ENCODE peak calls at places on chromosomes 16 and 17, in four cellular contexts. T is WTC11, H is K562, L is HepG2. R is an unnamed sample.
A peak's percentile ranks its signal among the peaks of the same experiment; 100 is the strongest.

GRCh38 chr16:27303256-27304100 is 10.3 kb upstream of the IL4R start:
- DNase-seq in T (no peak), H (no peak), L (no peak), R (no peak)

GRCh38 chr16:10013364-10013763 is 168.9 kb downstream of the GRIN2A start:
- DNase-seq in T (no peak), H (no peak), L (no peak), R (no peak)

GRCh38 chr17:65584604-65585521 is 23.4 kb upstream of the AXIN2 start:
- DNase-seq in T (no peak), H (no peak), L (peak; percentile 88), R (no peak)

GRCh38 chr17:77356690-77357201 is 216.0 kb downstream of the SEC14L1 start:
- DNase-seq in T (no peak), H (no peak), L (no peak), R (peak; percentile 51)

GRCh38 chr16:2061023-2061422 is 13.2 kb downstream of the TSC2 start:
- DNase-seq in T (no peak), H (no peak), L (no peak), R (no peak)

GRCh38 chr16:53224932-53225533 is 170.2 kb downstream of the CHD9 start:
- DNase-seq in T (no peak), H (peak; percentile 12), L (no peak), R (no peak)

GRCh38 chr17:81096741-81097133 is 61.8 kb downstream of the BAIAP2 start:
- DNase-seq in T (no peak), H (no peak), L (no peak), R (no peak)

GRCh38 chr16:65042966-65043365 is 78.9 kb downstream of the CDH11 start:
- DNase-seq in T (no peak), H (no peak), L (no peak), R (no peak)

GRCh38 chr16:53781023-53781605 is 77.2 kb downstream of the FTO start:
- DNase-seq in T (no peak), H (no peak), L (peak; percentile 68), R (peak; percentile 45)

DNA sequence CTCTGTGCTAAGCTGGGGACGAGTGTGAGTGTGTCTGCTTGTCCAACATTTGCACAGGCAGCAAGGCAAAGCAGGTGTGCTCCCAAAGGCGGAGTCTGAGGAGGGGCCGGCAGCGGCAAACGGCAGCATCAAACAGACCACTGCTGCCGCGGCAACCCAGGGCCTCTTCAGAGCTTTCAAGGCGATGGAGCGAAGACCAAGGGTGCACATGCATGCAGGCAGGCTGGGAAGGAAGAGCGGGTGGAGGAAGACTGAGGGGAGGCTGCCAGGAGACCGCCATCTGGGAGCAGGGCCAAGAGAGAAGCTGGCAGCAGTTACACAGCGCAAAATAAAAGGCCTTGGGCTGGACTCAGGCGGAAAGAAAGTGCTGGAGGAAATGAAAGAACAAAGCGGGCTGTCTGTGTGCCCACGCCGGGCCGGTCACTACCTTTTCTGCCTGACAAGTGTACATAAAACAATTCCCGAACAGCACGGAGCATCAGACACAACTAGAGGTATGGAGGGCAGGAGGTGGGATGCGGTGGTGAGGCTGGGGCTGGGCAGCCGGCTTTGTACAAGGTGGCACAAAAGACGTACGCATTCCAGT is 8.5 kb downstream of the TIMM22 start:
- DNase-seq in T (no peak), H (no peak), L (no peak), R (no peak)
- TF ChIP-seq NR3C1 in T (no peak), H (no peak), L (no peak), R (no peak)

GRCh38 chr16:24731722-24732419 is 2.4 kb downstream of the TNRC6A start:
- DNase-seq in T (no peak), H (no peak), L (peak; percentile 83), R (no peak)
- TF ChIP-seq MAX in T (no peak), H (no peak), L (peak; percentile 63), R (no peak)

GRCh38 chr16:69039333-69039941 is 66.0 kb upstream of the HAS3 start:
- DNase-seq in T (no peak), H (no peak), L (peak; percentile 72), R (no peak)
- TF ChIP-seq NR3C1 in T (no peak), H (no peak), L (no peak), R (no peak)

DNA sequence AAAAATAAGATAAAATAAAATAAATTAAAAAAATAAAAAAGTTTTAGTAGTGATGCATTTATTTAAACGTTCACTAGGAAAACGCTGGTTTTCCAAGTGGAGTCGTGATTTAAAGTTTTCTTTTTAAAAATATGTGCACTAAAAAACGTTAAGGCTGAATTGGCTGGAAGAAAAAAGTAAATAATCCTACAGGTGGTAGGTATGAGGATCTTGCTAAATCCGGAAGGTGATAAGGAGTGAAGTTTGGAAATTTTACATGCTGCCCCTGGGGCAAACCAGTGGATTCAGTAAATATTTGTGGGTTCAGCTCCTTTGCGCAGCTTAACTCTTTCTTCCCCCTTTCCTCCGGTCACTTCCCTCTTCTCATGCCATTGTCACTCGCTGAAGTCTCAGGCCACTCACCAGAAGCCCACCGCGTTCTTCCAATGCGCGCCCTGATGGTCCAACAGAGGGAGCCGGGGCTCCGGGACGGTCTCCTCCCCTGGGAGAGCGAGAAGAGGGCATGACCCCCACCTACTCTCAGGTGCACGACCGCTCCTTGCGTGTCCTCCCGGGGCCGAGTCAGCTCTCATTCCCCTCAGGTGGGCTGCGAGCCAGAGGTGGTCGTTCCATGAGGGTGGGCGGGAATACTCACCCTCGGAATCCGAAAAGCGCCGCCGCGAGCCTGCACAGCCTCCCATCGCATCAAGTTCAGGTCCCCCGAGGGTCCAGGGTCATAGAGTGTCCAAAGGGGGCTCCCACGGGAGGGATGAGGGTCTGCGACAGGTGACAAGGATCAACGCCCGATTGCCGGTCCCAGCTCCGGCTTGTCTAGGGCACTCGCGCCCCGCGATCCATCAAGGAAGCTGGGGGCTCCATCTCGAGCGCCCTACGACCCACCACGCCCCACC is 549 bp downstream of the CLN3 start:
- DNase-seq in T (peak; percentile 60), H (peak; percentile 74), L (peak; percentile 49), R (no peak)
- TF ChIP-seq MAX in T (no peak), H (no peak), L (no peak), R (no peak)

DNA sequence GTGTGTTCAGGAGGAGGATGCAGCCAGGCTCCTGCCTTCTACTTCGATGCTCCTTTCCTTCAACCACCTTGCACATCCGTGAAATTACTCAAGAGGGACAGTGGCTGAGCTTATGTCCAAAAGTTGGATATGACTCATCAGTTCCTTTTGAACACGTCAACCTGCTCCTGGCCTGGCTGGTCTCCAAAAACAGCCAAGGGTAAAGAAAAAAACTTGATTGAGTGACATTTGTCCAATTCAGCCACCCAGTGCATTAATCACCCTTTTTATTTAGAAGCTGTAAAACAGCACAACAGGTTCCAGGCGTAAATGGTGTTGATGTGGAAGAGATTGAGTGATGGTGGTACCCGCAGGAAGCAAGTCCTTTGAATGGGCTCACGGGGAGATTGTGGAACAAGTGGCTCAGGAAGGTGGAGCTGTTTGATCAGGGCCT is 173.5 kb upstream of the CACNG5 start:
- DNase-seq in T (no peak), H (peak; percentile 18), L (no peak), R (peak; percentile 77)
- TF ChIP-seq NR3C1 in T (no peak), H (no peak), L (no peak), R (no peak)

DNA sequence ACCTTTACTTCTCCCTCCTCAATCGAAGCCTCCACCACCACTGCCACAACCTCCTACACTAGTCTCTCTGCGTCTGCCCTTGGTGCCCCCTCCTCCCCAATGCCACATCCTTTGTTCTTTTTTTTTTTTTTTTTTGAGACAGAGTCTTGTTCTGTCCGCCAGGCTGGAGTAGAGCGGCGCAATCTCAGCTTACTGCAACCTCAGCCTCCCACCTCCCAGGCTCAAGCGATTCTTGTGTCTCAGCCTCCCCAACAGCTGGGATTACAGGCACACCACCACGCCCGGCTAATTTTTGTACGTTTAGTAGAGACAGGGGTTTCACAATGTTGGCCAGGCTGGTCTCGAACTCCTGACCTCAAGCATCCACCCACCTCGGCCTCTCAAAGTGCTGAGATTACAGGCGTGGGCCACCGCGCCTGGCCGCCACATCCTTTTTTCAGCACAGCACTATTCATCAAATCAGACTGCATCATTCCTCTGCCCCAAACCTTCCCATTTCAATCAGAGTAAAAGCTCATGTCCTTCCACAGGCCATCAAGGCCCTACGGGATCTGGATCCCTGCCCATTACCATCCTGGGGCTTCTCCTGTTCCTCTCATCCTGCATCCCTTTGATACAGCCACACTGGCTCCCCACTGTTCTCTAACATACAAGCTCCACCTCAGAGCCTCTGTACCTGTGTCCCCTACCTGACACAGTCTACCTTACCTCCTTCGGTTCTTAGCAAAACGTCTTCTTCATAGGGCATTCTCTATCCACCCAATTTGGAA is 2.0 kb downstream of the KLHL11 start:
- DNase-seq in T (no peak), H (no peak), L (no peak), R (no peak)
- TF ChIP-seq MAX in T (no peak), H (no peak), L (no peak), R (no peak)

DNA sequence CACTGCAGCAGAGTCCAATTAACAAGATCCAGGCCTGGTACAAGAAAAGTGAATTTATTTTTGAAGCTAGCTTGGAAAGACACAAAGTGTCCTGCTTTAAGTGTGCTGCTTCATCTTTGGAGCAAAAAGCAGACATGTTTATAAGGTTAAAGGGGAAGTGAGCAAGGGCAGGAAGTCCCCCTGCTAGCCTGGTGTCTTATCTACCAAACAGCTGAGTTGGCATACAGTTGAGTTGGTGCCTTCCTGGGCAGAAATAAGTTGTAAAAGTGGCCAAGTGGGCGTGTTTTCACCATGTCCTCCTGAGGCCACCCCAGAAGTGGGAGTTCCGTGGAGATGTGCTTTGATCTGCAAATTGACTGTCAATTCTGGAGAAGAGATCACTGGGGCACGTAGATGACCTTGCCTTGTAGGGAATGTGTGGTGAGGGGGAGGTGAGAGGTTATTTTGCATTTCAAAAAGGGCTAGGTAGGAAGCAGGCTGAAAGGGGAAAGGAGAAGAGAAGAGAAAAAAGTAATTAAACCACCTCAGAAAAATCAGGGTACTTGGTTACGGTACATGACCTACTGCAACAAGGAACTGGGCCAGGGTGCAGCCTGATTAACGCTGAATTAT is 38.3 kb upstream of the HSBP1 start:
- DNase-seq in T (no peak), H (no peak), L (no peak), R (no peak)
- TF ChIP-seq NR3C1 in T (no peak), H (no peak), L (no peak), R (no peak)

DNA sequence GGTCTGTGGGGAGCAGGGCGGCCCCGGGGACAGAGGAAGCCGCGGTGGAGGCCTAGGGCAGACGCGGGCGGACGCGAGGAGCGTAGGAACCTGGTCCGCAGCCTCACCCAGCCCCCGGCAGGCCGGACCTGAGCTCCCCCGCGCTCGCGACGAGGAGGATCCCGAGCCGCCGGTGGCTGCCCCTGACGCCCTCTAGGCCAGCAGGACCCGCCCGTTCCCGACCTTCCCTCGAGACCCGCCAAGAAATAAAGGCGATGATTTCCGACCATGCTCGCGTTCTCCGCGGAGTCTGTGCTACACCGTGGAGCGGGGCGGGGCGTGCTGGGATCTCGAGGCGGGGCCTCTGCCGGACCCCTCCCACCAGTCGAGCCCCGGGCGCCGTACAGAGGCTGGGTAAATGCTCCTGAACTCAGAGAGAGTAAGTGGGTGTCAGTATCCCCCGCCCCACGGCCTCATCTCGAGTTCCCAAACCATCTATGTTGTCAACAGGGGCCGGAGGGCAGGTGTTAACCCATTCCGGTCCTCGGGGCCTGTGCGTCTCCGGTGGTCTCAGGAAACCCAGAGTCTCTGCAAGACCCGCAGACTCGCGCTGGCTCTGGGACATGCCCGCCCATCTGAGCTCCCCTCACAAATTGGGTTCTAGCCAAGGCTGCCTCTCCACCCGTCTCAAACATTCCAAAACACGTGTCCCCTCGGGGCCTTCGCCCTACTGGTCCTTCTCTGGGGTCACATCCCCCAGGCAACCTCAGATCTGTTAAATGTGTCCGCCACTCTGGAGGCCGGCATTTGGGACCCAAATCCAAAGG is 13.7 kb downstream of the SYCE1L start:
- DNase-seq in T (peak; percentile 76), H (peak; percentile 83), L (no peak), R (peak; percentile 73)
- TF ChIP-seq MAX in T (no peak), H (no peak), L (no peak), R (no peak)

R was measured in A549.